ENCODE peak calls at places on chromosomes 12 and 14, in six cellular contexts. B is stimulated activated CD4-positive, alpha-beta T cell treated with anti-CD3 and anti-CD28 coated beads, Interleukin-1b, Interleukin-23, amount 100 ng/mL, for 1 hour; X is LoVo; J is frontal cortex; U is stimulated activated CD8-positive, alpha-beta memory T cell treated with anti-CD3 and anti-CD28 coated beads, Interleukin-12 subunit alpha, Interleukin-12 subunit beta, amount 100 ng/mL, for 4 hours; H is NCI-H345. M is an unnamed sample.

GRCh38 chr12:96371787-96372699 is 28.2 kb downstream of the CDK17 start:
- DNase-seq in J (no peak), B (no peak), H (no peak), X (no peak), U (no peak), M (no peak)

GRCh38 chr12:11906284-11906935 is 164.3 kb upstream of the BCL2L14 start:
- DNase-seq in U (no peak), X (no peak), J (no peak), B (no peak), H (no peak), M (no peak)

GRCh38 chr14:52015411-52016030 is 26.2 kb downstream of the RTRAF start:
- DNase-seq in H (no peak), J (no peak), B (no peak), U (no peak), X (peak), M (no peak)

GRCh38 chr14:62347658-62348057 is 585.4 kb downstream of the SNAPC1 start:
- DNase-seq in J (no peak), H (no peak), X (no peak), B (no peak), U (no peak), M (no peak)

GRCh38 chr12:131383291-131383690 is 327.6 kb upstream of the SFSWAP start:
- DNase-seq in H (no peak), U (no peak), X (no peak), J (no peak), B (no peak), M (no peak)

GRCh38 chr14:103724116-103724515 is 8.5 kb downstream of the ZFYVE21 start:
- DNase-seq in H (no peak), B (no peak), X (no peak), U (no peak), J (no peak), M (no peak)

GRCh38 chr12:101064721-101065120 is 145.3 kb downstream of the SLC5A8 start:
- DNase-seq in H (no peak), U (no peak), J (no peak), B (no peak), X (no peak), M (no peak)

GRCh38 chr12:4714879-4715278 is 5.3 kb upstream of the GALNT8 start:
- DNase-seq in J (no peak), U (no peak), H (no peak), X (no peak), B (no peak), M (no peak)

GRCh38 chr12:15831315-15831993 is 42.3 kb upstream of the EPS8 start:
- DNase-seq in X (no peak), U (no peak), B (no peak), H (no peak), J (no peak), M (no peak)

GRCh38 chr12:24918596-24918995 is 30.3 kb downstream of the BCAT1 start:
- DNase-seq in X (no peak), B (no peak), U (no peak), J (no peak), H (no peak), M (no peak)

GRCh38 chr12:111150476-111150875 is 218.4 kb downstream of the PHETA1 start:
- DNase-seq in X (no peak), H (no peak), B (no peak), J (no peak), U (no peak), M (no peak)

GRCh38 chr12:117002040-117002832 is 91.5 kb downstream of the FBXW8 start:
- DNase-seq in X (no peak), J (no peak), B (no peak), U (no peak), H (no peak), M (no peak)

GRCh38 chr14:31966896-31967668 is 110.0 kb upstream of the ARHGAP5 start:
- DNase-seq in X (no peak), B (no peak), U (no peak), H (no peak), J (no peak), M (no peak)

GRCh38 chr14:32413967-32414640 is 85.0 kb downstream of the AKAP6 start:
- DNase-seq in U (no peak), H (no peak), J (no peak), B (no peak), X (no peak), M (no peak)

GRCh38 chr12:76685246-76685678 is 78.7 kb upstream of the ZDHHC17 start:
- DNase-seq in X (no peak), J (no peak), B (no peak), U (no peak), H (no peak), M (no peak)